ENCODE peak calls at places on chromosome 11, in ten cellular contexts. One of them, this sample, is unnamed.

GRCh38 chr11:6259638-6260019 is at the start of gene CCKBR:
- DNase-seq in AG04450: no peak
- DNase-seq in tibial artery: no peak
- DNase-seq in GM10248: no peak
- DNase-seq in neural crest cell: peak; percentile 9
- DNase-seq in type B pancreatic cell: no peak
- DNase-seq in HCT116: no peak
- DNase-seq in spleen: peak; percentile 80
- DNase-seq in GM13977: no peak
- DNase-seq in lower leg skin: no peak
- DNase-seq in this sample: no peak

GRCh38 chr11:88292156-88292844 is 45.2 kb downstream of the CTSC start:
- DNase-seq in AG04450: no peak
- DNase-seq in tibial artery: no peak
- DNase-seq in GM10248: no peak
- DNase-seq in neural crest cell: no peak
- DNase-seq in type B pancreatic cell: no peak
- DNase-seq in HCT116: peak; percentile 2
- DNase-seq in spleen: no peak
- DNase-seq in GM13977: no peak
- DNase-seq in lower leg skin: no peak
- DNase-seq in this sample: no peak

GRCh38 chr11:75949023-75949672 is 134.1 kb downstream of the UVRAG start:
- DNase-seq in AG04450: no peak
- DNase-seq in tibial artery: no peak
- DNase-seq in GM10248: no peak
- DNase-seq in neural crest cell: no peak
- DNase-seq in type B pancreatic cell: no peak
- DNase-seq in HCT116: no peak
- DNase-seq in spleen: no peak
- DNase-seq in GM13977: no peak
- DNase-seq in lower leg skin: no peak
- DNase-seq in this sample: no peak

GRCh38 chr11:61728940-61729219 is 23.6 kb upstream of the MYRF start:
- DNase-seq in AG04450: peak; percentile 4
- DNase-seq in tibial artery: no peak
- DNase-seq in GM10248: peak; percentile 53
- DNase-seq in neural crest cell: no peak
- DNase-seq in type B pancreatic cell: no peak
- DNase-seq in HCT116: peak; percentile 52
- DNase-seq in spleen: no peak
- DNase-seq in GM13977: peak; percentile 56
- DNase-seq in lower leg skin: no peak
- DNase-seq in this sample: peak; percentile 69

GRCh38 chr11:125918140-125918840 is 14.0 kb downstream of the DDX25 start:
- DNase-seq in AG04450: no peak
- DNase-seq in tibial artery: no peak
- DNase-seq in GM10248: no peak
- DNase-seq in neural crest cell: no peak
- DNase-seq in type B pancreatic cell: no peak
- DNase-seq in HCT116: no peak
- DNase-seq in spleen: no peak
- DNase-seq in GM13977: no peak
- DNase-seq in lower leg skin: no peak
- DNase-seq in this sample: no peak

GRCh38 chr11:105211806-105212531 is 72.4 kb upstream of the CARD18 start:
- DNase-seq in AG04450: no peak
- DNase-seq in tibial artery: no peak
- DNase-seq in GM10248: no peak
- DNase-seq in neural crest cell: no peak
- DNase-seq in type B pancreatic cell: no peak
- DNase-seq in HCT116: no peak
- DNase-seq in spleen: no peak
- DNase-seq in GM13977: no peak
- DNase-seq in lower leg skin: no peak
- DNase-seq in this sample: no peak

GRCh38 chr11:17786824-17787525 is 52.4 kb downstream of the KCNC1 start:
- DNase-seq in AG04450: peak; percentile 77
- DNase-seq in tibial artery: no peak
- DNase-seq in GM10248: no peak
- DNase-seq in neural crest cell: no peak
- DNase-seq in type B pancreatic cell: no peak
- DNase-seq in HCT116: peak; percentile 57
- DNase-seq in spleen: no peak
- DNase-seq in GM13977: no peak
- DNase-seq in lower leg skin: no peak
- DNase-seq in this sample: no peak

GRCh38 chr11:121936781-121937447 is 179.1 kb downstream of the BLID start:
- DNase-seq in AG04450: no peak
- DNase-seq in tibial artery: no peak
- DNase-seq in GM10248: no peak
- DNase-seq in neural crest cell: no peak
- DNase-seq in type B pancreatic cell: no peak
- DNase-seq in HCT116: no peak
- DNase-seq in spleen: no peak
- DNase-seq in GM13977: no peak
- DNase-seq in lower leg skin: no peak
- DNase-seq in this sample: no peak

GRCh38 chr11:127106142-127106541 is 105.6 kb upstream of the KIRREL3 start:
- DNase-seq in AG04450: no peak
- DNase-seq in tibial artery: no peak
- DNase-seq in GM10248: no peak
- DNase-seq in neural crest cell: no peak
- DNase-seq in type B pancreatic cell: no peak
- DNase-seq in HCT116: no peak
- DNase-seq in spleen: no peak
- DNase-seq in GM13977: no peak
- DNase-seq in lower leg skin: no peak
- DNase-seq in this sample: no peak

GRCh38 chr11:124896821-124897391 is 759 bp downstream of the ROBO4 start:
- DNase-seq in AG04450: no peak
- DNase-seq in tibial artery: peak; percentile 73
- DNase-seq in GM10248: peak; percentile 8
- DNase-seq in neural crest cell: no peak
- DNase-seq in type B pancreatic cell: peak; percentile 67
- DNase-seq in HCT116: no peak
- DNase-seq in spleen: no peak
- DNase-seq in GM13977: no peak
- DNase-seq in lower leg skin: no peak
- DNase-seq in this sample: no peak

GRCh38 chr11:116871248-116871647 is 33.8 kb upstream of the APOA1 start:
- DNase-seq in AG04450: no peak
- DNase-seq in tibial artery: no peak
- DNase-seq in GM10248: no peak
- DNase-seq in neural crest cell: no peak
- DNase-seq in type B pancreatic cell: no peak
- DNase-seq in HCT116: no peak
- DNase-seq in spleen: no peak
- DNase-seq in GM13977: no peak
- DNase-seq in lower leg skin: no peak
- DNase-seq in this sample: no peak

GRCh38 chr11:75169101-75169885 is 18.4 kb downstream of the SLCO2B1 start:
- DNase-seq in AG04450: no peak
- DNase-seq in tibial artery: no peak
- DNase-seq in GM10248: no peak
- DNase-seq in neural crest cell: no peak
- DNase-seq in type B pancreatic cell: no peak
- DNase-seq in HCT116: no peak
- DNase-seq in spleen: no peak
- DNase-seq in GM13977: no peak
- DNase-seq in lower leg skin: no peak
- DNase-seq in this sample: no peak

GRCh38 chr11:114315749-114316368 is 19.7 kb downstream of the NNMT start:
- DNase-seq in AG04450: no peak
- DNase-seq in tibial artery: no peak
- DNase-seq in GM10248: no peak
- DNase-seq in neural crest cell: no peak
- DNase-seq in type B pancreatic cell: no peak
- DNase-seq in HCT116: no peak
- DNase-seq in spleen: no peak
- DNase-seq in GM13977: no peak
- DNase-seq in lower leg skin: no peak
- DNase-seq in this sample: no peak

GRCh38 chr11:1198766-1199688 is 23.8 kb upstream of the MUC5B start:
- DNase-seq in AG04450: no peak
- DNase-seq in tibial artery: peak; percentile 53
- DNase-seq in GM10248: no peak
- DNase-seq in neural crest cell: no peak
- DNase-seq in type B pancreatic cell: peak; percentile 70
- DNase-seq in HCT116: no peak
- DNase-seq in spleen: peak; percentile 72
- DNase-seq in GM13977: no peak
- DNase-seq in lower leg skin: no peak
- DNase-seq in this sample: no peak

GRCh38 chr11:33735166-33735425 is 1.1 kb downstream of the CD59 start:
- DNase-seq in AG04450: no peak
- DNase-seq in tibial artery: no peak
- DNase-seq in GM10248: no peak
- DNase-seq in neural crest cell: no peak
- DNase-seq in type B pancreatic cell: no peak
- DNase-seq in HCT116: no peak
- DNase-seq in spleen: no peak
- DNase-seq in GM13977: no peak
- DNase-seq in lower leg skin: no peak
- DNase-seq in this sample: no peak

GRCh38 chr11:33733978-33734377 is 2.2 kb downstream of the CD59 start:
- DNase-seq in AG04450: no peak
- DNase-seq in tibial artery: no peak
- DNase-seq in GM10248: no peak
- DNase-seq in neural crest cell: no peak
- DNase-seq in type B pancreatic cell: no peak
- DNase-seq in HCT116: no peak
- DNase-seq in spleen: no peak
- DNase-seq in GM13977: no peak
- DNase-seq in lower leg skin: no peak
- DNase-seq in this sample: no peak

GRCh38 chr11:33736148-33736809 is at the start of gene CD59:
- DNase-seq in AG04450: peak; percentile 70
- DNase-seq in tibial artery: peak; percentile 98
- DNase-seq in GM10248: peak; percentile 90
- DNase-seq in neural crest cell: peak; percentile 87
- DNase-seq in type B pancreatic cell: peak; percentile 93
- DNase-seq in HCT116: peak; percentile 76
- DNase-seq in spleen: peak; percentile 97
- DNase-seq in GM13977: peak; percentile 83
- DNase-seq in lower leg skin: peak; percentile 96
- DNase-seq in this sample: peak; percentile 90

GRCh38 chr11:33734441-33735165 is 1.6 kb downstream of the CD59 start:
- DNase-seq in AG04450: no peak
- DNase-seq in tibial artery: no peak
- DNase-seq in GM10248: no peak
- DNase-seq in neural crest cell: no peak
- DNase-seq in type B pancreatic cell: no peak
- DNase-seq in HCT116: no peak
- DNase-seq in spleen: no peak
- DNase-seq in GM13977: no peak
- DNase-seq in lower leg skin: no peak
- DNase-seq in this sample: no peak

GRCh38 chr11:33735426-33736147 is 636 bp downstream of the CD59 start:
- DNase-seq in AG04450: no peak
- DNase-seq in tibial artery: peak; percentile 69
- DNase-seq in GM10248: peak; percentile 73
- DNase-seq in neural crest cell: no peak
- DNase-seq in type B pancreatic cell: no peak
- DNase-seq in HCT116: no peak
- DNase-seq in spleen: peak; percentile 81
- DNase-seq in GM13977: peak; percentile 73
- DNase-seq in lower leg skin: no peak
- DNase-seq in this sample: peak; percentile 75
- TF ChIP-seq CTCF in AG04450: peak; percentile 4
- TF ChIP-seq CTCF in tibial artery: no peak
- TF ChIP-seq CTCF in GM10248: no peak
- TF ChIP-seq CTCF in neural crest cell: peak; percentile 38
- TF ChIP-seq CTCF in type B pancreatic cell: peak; percentile 52
- TF ChIP-seq CTCF in HCT116: no peak
- TF ChIP-seq CTCF in spleen: no peak
- TF ChIP-seq CTCF in GM13977: peak; percentile 15
- TF ChIP-seq CTCF in lower leg skin: no peak
- TF ChIP-seq CTCF in this sample: no peak

DNA sequence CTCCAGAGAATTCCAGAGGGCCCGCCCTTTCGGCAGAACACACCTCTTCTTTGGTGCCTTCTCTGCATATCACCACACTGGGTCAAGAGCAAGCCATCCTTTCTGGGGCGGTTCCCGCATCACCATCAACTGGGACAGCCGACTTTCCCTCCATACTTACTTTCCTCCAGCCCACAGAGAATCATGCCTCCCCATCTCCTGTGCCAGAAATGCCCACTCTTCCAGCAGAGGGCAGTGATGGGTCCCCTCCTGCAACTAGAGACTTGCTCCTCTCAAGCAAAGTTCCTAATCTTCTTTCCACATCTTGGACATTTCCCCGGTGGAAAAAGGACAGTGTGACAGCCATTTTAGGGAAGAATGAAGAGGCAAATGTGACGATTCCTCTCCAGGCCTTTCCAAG is 157.7 kb downstream of the C11orf91 start:
- DNase-seq in AG04450: no peak
- DNase-seq in tibial artery: no peak
- DNase-seq in GM10248: peak; percentile 64
- DNase-seq in neural crest cell: peak; percentile 52
- DNase-seq in type B pancreatic cell: no peak
- DNase-seq in HCT116: peak; percentile 22
- DNase-seq in spleen: no peak
- DNase-seq in GM13977: peak; percentile 74
- DNase-seq in lower leg skin: no peak
- DNase-seq in this sample: peak; percentile 70
- TF ChIP-seq CTCF in AG04450: peak; percentile 72
- TF ChIP-seq CTCF in tibial artery: peak; percentile 29
- TF ChIP-seq CTCF in GM10248: peak; percentile 58
- TF ChIP-seq CTCF in neural crest cell: peak; percentile 66
- TF ChIP-seq CTCF in type B pancreatic cell: peak; percentile 72
- TF ChIP-seq CTCF in HCT116: peak; percentile 87
- TF ChIP-seq CTCF in spleen: peak; percentile 32
- TF ChIP-seq CTCF in GM13977: peak; percentile 66
- TF ChIP-seq CTCF in lower leg skin: no peak
- TF ChIP-seq CTCF in this sample: peak; percentile 50

GRCh38 chr11:90309693-90310092 is 86.8 kb upstream of the CHORDC1 start:
- DNase-seq in AG04450: no peak
- DNase-seq in tibial artery: no peak
- DNase-seq in GM10248: no peak
- DNase-seq in neural crest cell: no peak
- DNase-seq in type B pancreatic cell: no peak
- DNase-seq in HCT116: no peak
- DNase-seq in spleen: no peak
- DNase-seq in GM13977: no peak
- DNase-seq in lower leg skin: no peak
- DNase-seq in this sample: no peak

GRCh38 chr11:90310210-90310609 is 87.4 kb upstream of the CHORDC1 start:
- DNase-seq in AG04450: no peak
- DNase-seq in tibial artery: no peak
- DNase-seq in GM10248: no peak
- DNase-seq in neural crest cell: no peak
- DNase-seq in type B pancreatic cell: no peak
- DNase-seq in HCT116: no peak
- DNase-seq in spleen: no peak
- DNase-seq in GM13977: no peak
- DNase-seq in lower leg skin: no peak
- DNase-seq in this sample: no peak
- TF ChIP-seq CTCF in AG04450: no peak
- TF ChIP-seq CTCF in tibial artery: no peak
- TF ChIP-seq CTCF in GM10248: no peak
- TF ChIP-seq CTCF in neural crest cell: no peak
- TF ChIP-seq CTCF in type B pancreatic cell: no peak
- TF ChIP-seq CTCF in HCT116: no peak
- TF ChIP-seq CTCF in spleen: no peak
- TF ChIP-seq CTCF in GM13977: peak; percentile 4
- TF ChIP-seq CTCF in lower leg skin: no peak
- TF ChIP-seq CTCF in this sample: no peak

GRCh38 chr11:97574976-97575665 is 1185.3 kb downstream of the JRKL start:
- DNase-seq in AG04450: no peak
- DNase-seq in tibial artery: no peak
- DNase-seq in GM10248: no peak
- DNase-seq in neural crest cell: no peak
- DNase-seq in type B pancreatic cell: no peak
- DNase-seq in HCT116: no peak
- DNase-seq in spleen: no peak
- DNase-seq in GM13977: no peak
- DNase-seq in lower leg skin: no peak
- DNase-seq in this sample: no peak
- TF ChIP-seq CTCF in AG04450: no peak
- TF ChIP-seq CTCF in tibial artery: no peak
- TF ChIP-seq CTCF in GM10248: no peak
- TF ChIP-seq CTCF in neural crest cell: no peak
- TF ChIP-seq CTCF in type B pancreatic cell: no peak
- TF ChIP-seq CTCF in HCT116: no peak
- TF ChIP-seq CTCF in spleen: no peak
- TF ChIP-seq CTCF in GM13977: no peak
- TF ChIP-seq CTCF in lower leg skin: no peak
- TF ChIP-seq CTCF in this sample: no peak